ENCODE peak calls at places on chromosomes 5 and 9, in five cellular contexts. One of them, this sample, is unnamed.

GRCh38 chr5:135452366-135453030 is 347 bp upstream of the TIFAB start:
- DNase-seq in K562: no peak
- DNase-seq in GM12878: no peak
- DNase-seq in HepG2: no peak
- DNase-seq in H1: no peak
- DNase-seq in this sample: no peak

GRCh38 chr5:115428248-115428647 is 116.3 kb downstream of the FEM1C start:
- DNase-seq in K562: no peak
- DNase-seq in GM12878: no peak
- DNase-seq in HepG2: no peak
- DNase-seq in H1: no peak
- DNase-seq in this sample: no peak

GRCh38 chr9:124665391-124666058 is 105.6 kb downstream of the NR6A1 start:
- DNase-seq in K562: no peak
- DNase-seq in GM12878: no peak
- DNase-seq in HepG2: peak; percentile 88
- DNase-seq in H1: no peak
- DNase-seq in this sample: no peak

GRCh38 chr5:63070001-63070400 is 491.4 kb downstream of the LRRC70 start:
- DNase-seq in K562: no peak
- DNase-seq in GM12878: no peak
- DNase-seq in HepG2: no peak
- DNase-seq in H1: no peak
- DNase-seq in this sample: no peak

GRCh38 chr9:116342071-116342470 is 188.5 kb downstream of the PAPPA start:
- DNase-seq in K562: no peak
- DNase-seq in GM12878: no peak
- DNase-seq in HepG2: peak; percentile 45
- DNase-seq in H1: no peak
- DNase-seq in this sample: no peak

GRCh38 chr5:179495906-179496455 is 54.4 kb upstream of the RUFY1 start:
- DNase-seq in K562: no peak
- DNase-seq in GM12878: no peak
- DNase-seq in HepG2: no peak
- DNase-seq in H1: no peak
- DNase-seq in this sample: peak; percentile 21

GRCh38 chr9:75163764-75164163 is 75.5 kb downstream of the OSTF1 start:
- DNase-seq in K562: no peak
- DNase-seq in GM12878: no peak
- DNase-seq in HepG2: no peak
- DNase-seq in H1: no peak
- DNase-seq in this sample: no peak

GRCh38 chr5:133763744-133764143 is 151.4 kb upstream of the FSTL4 start:
- DNase-seq in K562: no peak
- DNase-seq in GM12878: no peak
- DNase-seq in HepG2: no peak
- DNase-seq in H1: no peak
- DNase-seq in this sample: no peak

GRCh38 chr5:1164696-1165630 is 36.4 kb upstream of the SLC6A19 start:
- DNase-seq in K562: peak; percentile 54
- DNase-seq in GM12878: no peak
- DNase-seq in HepG2: no peak
- DNase-seq in H1: no peak
- DNase-seq in this sample: no peak

GRCh38 chr5:121053055-121053985 is 589.2 kb downstream of the PRR16 start:
- DNase-seq in K562: no peak
- DNase-seq in GM12878: no peak
- DNase-seq in HepG2: no peak
- DNase-seq in H1: no peak
- DNase-seq in this sample: no peak

GRCh38 chr5:90562331-90562730 is 3.7 kb downstream of the ADGRV1 start:
- DNase-seq in K562: no peak
- DNase-seq in GM12878: no peak
- DNase-seq in HepG2: no peak
- DNase-seq in H1: no peak
- DNase-seq in this sample: no peak

GRCh38 chr9:86655147-86655546 is 292.2 kb downstream of the GAS1 start:
- DNase-seq in K562: no peak
- DNase-seq in GM12878: no peak
- DNase-seq in HepG2: no peak
- DNase-seq in H1: no peak
- DNase-seq in this sample: no peak

DNA sequence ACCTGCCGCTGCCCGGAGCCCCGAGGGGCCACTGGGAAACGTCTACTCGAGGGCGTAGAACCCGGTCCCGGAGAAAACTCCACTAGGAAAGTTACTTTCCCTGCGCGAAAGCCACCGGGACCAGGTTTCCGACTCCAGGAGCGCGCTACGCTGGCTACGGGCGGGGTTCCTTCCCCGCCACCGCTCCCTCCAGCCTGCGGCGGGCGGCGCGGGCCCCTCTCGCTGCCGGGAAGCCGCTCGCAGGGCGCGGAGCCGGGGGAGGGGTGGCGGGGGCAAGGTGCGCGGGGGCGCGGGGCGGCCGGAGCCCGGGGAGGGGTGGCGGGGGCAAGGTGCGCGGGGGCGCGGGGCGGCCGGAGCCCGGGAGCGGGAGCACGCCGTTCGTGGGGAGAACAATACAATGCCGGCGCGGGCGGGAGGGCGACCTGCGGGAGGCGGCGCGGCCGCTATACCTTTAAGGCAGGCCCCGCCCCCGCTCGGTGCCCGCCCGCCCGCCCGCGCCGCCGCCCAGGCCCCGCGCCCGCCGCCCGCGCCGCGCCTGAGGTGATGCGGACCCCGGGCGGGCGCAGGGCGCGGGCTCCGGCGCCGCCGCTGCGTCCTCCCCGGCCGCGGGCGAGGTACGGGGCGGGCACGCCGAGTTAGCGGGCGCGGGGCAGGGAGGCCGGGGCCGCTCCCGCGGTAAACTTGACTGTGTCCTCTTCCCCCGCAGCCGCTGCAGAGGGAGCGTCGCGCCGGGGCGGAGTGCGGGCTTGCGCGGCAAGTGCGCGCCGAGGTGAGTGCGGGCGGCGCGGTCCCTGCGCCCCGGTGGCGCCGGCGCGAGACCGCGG is 278.2 kb downstream of the AOPEP start:
- DNase-seq in K562: peak; percentile 80
- DNase-seq in GM12878: no peak
- DNase-seq in HepG2: peak; percentile 48
- DNase-seq in H1: no peak
- DNase-seq in this sample: no peak
- TF ChIP-seq KDM1A in K562: no peak
- TF ChIP-seq KDM1A in GM12878: no peak
- TF ChIP-seq KDM1A in HepG2: no peak
- TF ChIP-seq KDM1A in H1: no peak
- TF ChIP-seq KDM1A in this sample: no peak

GRCh38 chr5:79147076-79147475 is 35.5 kb downstream of the BHMT start:
- DNase-seq in K562: no peak
- DNase-seq in GM12878: no peak
- DNase-seq in HepG2: no peak
- DNase-seq in H1: no peak
- DNase-seq in this sample: no peak

GRCh38 chr5:79149432-79149831 is 37.8 kb downstream of the BHMT start:
- DNase-seq in K562: no peak
- DNase-seq in GM12878: no peak
- DNase-seq in HepG2: no peak
- DNase-seq in H1: no peak
- DNase-seq in this sample: no peak

GRCh38 chr5:79151933-79152671 is 40.5 kb downstream of the BHMT start:
- DNase-seq in K562: no peak
- DNase-seq in GM12878: no peak
- DNase-seq in HepG2: no peak
- DNase-seq in H1: no peak
- DNase-seq in this sample: no peak

GRCh38 chr5:79143684-79144379 is 32.2 kb downstream of the BHMT start:
- DNase-seq in K562: peak; percentile 27
- DNase-seq in GM12878: no peak
- DNase-seq in HepG2: no peak
- DNase-seq in H1: no peak
- DNase-seq in this sample: peak; percentile 55

DNA sequence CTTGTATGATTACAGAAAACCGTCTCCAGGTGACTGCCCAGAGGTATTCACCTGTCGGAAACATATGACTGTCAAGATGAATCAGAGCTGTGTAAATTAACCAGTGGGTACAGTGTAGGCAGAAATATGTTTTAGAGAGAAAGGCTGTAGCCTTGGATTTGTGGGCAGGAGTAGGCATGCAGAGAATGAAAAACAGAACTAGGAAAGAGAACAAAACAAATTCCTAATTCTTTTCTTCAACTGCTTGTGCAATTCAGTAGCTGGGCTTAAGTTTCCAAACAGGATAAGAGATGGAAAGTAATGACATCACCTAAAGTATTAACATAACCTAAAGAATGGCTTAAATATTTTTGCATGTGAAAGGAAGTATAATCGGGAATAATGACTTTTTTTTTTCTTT is 34.7 kb downstream of the BHMT start:
- DNase-seq in K562: no peak
- DNase-seq in GM12878: no peak
- DNase-seq in HepG2: no peak
- DNase-seq in H1: no peak
- DNase-seq in this sample: no peak
- TF ChIP-seq KDM1A in K562: no peak
- TF ChIP-seq KDM1A in GM12878: no peak
- TF ChIP-seq KDM1A in HepG2: no peak
- TF ChIP-seq KDM1A in H1: no peak
- TF ChIP-seq KDM1A in this sample: no peak

GRCh38 chr5:126228934-126229333 is 194.3 kb upstream of the GRAMD2B start:
- DNase-seq in K562: no peak
- DNase-seq in GM12878: no peak
- DNase-seq in HepG2: no peak
- DNase-seq in H1: no peak
- DNase-seq in this sample: no peak
- TF ChIP-seq KDM1A in K562: no peak
- TF ChIP-seq KDM1A in GM12878: no peak
- TF ChIP-seq KDM1A in HepG2: no peak
- TF ChIP-seq KDM1A in H1: no peak
- TF ChIP-seq KDM1A in this sample: no peak

GRCh38 chr5:138011991-138012390 is 20.9 kb downstream of the FAM13B start:
- DNase-seq in K562: no peak
- DNase-seq in GM12878: no peak
- DNase-seq in HepG2: no peak
- DNase-seq in H1: no peak
- DNase-seq in this sample: no peak
- TF ChIP-seq KDM1A in K562: no peak
- TF ChIP-seq KDM1A in GM12878: no peak
- TF ChIP-seq KDM1A in HepG2: no peak
- TF ChIP-seq KDM1A in H1: no peak
- TF ChIP-seq KDM1A in this sample: no peak

DNA sequence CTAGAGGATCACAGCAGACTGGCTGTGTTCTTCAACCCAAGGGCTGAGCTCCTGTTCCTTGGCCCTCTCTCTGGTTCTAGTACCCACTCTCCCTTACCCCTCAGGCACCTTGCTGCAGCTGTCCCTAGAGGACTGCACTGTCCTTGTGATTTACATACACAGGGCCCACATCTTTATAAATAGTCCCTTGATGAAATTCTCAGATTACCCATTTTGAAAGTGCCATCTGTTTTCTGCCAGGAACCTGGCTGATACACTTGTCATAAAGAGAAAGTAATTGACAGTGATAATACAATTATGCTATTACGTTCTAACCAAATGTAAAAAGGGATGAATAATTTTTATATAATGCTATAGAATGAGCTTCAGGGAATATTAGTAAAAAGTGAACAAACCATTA is 16.5 kb upstream of the SPARC start:
- DNase-seq in K562: no peak
- DNase-seq in GM12878: peak; percentile 70
- DNase-seq in HepG2: no peak
- DNase-seq in H1: no peak
- DNase-seq in this sample: no peak
- TF ChIP-seq KDM1A in K562: no peak
- TF ChIP-seq KDM1A in GM12878: no peak
- TF ChIP-seq KDM1A in HepG2: no peak
- TF ChIP-seq KDM1A in H1: no peak
- TF ChIP-seq KDM1A in this sample: no peak

DNA sequence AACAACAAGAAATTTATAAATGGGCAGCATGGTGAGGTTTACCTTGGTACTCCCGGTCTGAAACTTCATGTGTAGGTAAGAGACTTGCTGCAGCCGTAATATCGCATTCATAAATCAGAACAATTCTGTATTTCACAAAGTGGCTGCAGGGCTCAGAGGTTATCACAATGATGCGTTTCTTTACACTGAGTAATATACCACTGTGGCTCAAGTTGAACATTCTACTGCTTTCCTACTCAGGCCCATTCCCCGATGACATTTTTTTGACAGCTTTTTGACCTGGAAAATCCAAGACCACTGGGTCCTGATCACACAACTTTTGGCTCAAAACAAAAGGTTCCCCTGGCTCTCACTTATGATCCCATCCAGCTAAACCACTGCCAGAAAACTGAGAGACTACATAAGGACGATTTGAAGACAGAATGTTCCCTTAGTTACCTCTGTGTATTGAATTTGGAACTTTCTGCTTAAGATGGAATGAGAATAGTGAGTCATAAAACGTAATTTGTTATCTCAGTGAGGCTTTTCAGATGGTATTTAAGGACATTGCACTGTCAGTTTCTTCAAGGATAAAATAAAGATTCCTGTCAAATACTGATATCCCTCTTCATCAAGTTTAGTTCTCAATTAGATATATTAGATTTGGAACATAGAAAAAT is 78.1 kb upstream of the FBXL7 start:
- DNase-seq in K562: no peak
- DNase-seq in GM12878: no peak
- DNase-seq in HepG2: no peak
- DNase-seq in H1: no peak
- DNase-seq in this sample: no peak
- TF ChIP-seq KDM1A in K562: no peak
- TF ChIP-seq KDM1A in GM12878: no peak
- TF ChIP-seq KDM1A in HepG2: no peak
- TF ChIP-seq KDM1A in H1: no peak
- TF ChIP-seq KDM1A in this sample: no peak

GRCh38 chr9:92633879-92634278 is 36.1 kb downstream of the IPPK start:
- DNase-seq in K562: no peak
- DNase-seq in GM12878: no peak
- DNase-seq in HepG2: no peak
- DNase-seq in H1: no peak
- DNase-seq in this sample: no peak
- TF ChIP-seq KDM1A in K562: no peak
- TF ChIP-seq KDM1A in GM12878: no peak
- TF ChIP-seq KDM1A in HepG2: no peak
- TF ChIP-seq KDM1A in H1: no peak
- TF ChIP-seq KDM1A in this sample: no peak

This sample was measured in A549.